ENCODE peak calls at places on chromosomes 7 and 10, in six cellular contexts. O, T, V, Q, D and M are unnamed samples. For H3K27me3, the result is how much of the 10 kb centered on the place peaks cover.

GRCh38 chr7:79452032-79452494 is 1.4 kb downstream of the MAGI2 start:
- DNase-seq in O (peak), T (peak), V (peak), Q (no peak), D (peak), M (no peak)

GRCh38 chr7:55325371-55325792 is 39.8 kb upstream of the LANCL2 start:
- DNase-seq in O (peak), T (no peak), V (peak), Q (no peak), D (no peak), M (no peak)

GRCh38 chr7:83984076-83984475 is 210.5 kb downstream of the SEMA3A start:
- DNase-seq in O (no peak), T (no peak), V (peak), Q (no peak), D (no peak), M (no peak)

GRCh38 chr7:22718200-22718711 is 8.7 kb upstream of the IL6 start:
- DNase-seq in O (no peak), T (no peak), V (peak), Q (peak), D (no peak), M (no peak)

GRCh38 chr10:32273326-32273725 is 73.6 kb downstream of the EPC1 start:
- DNase-seq in O (no peak), T (no peak), V (no peak), Q (no peak), D (no peak), M (no peak)

GRCh38 chr7:31091926-31092325 is 39.8 kb downstream of the ADCYAP1R1 start:
- DNase-seq in O (no peak), T (no peak), V (no peak), Q (no peak), D (no peak), M (no peak)

GRCh38 chr7:45691155-45691656 is 117.0 kb downstream of the ADCY1 start:
- DNase-seq in O (no peak), T (no peak), V (no peak), Q (no peak), D (peak), M (no peak)

GRCh38 chr7:106283831-106284515 is 810 bp downstream of the NAMPT start:
- DNase-seq in O (peak), T (peak), V (peak), Q (peak), D (peak), M (no peak)

GRCh38 chr7:6640246-6640721 is 3.2 kb downstream of the ZNF316 start:
- DNase-seq in O (no peak), T (no peak), V (peak), Q (peak), D (no peak), M (no peak)

GRCh38 chr7:8057566-8057965 is 89.0 kb downstream of the GLCCI1 start:
- DNase-seq in O (no peak), T (no peak), V (no peak), Q (no peak), D (no peak), M (no peak)

GRCh38 chr10:111560042-111560441 is 483.2 kb downstream of the ADRA2A start:
- DNase-seq in O (no peak), T (no peak), V (no peak), Q (no peak), D (no peak), M (no peak)

DNA sequence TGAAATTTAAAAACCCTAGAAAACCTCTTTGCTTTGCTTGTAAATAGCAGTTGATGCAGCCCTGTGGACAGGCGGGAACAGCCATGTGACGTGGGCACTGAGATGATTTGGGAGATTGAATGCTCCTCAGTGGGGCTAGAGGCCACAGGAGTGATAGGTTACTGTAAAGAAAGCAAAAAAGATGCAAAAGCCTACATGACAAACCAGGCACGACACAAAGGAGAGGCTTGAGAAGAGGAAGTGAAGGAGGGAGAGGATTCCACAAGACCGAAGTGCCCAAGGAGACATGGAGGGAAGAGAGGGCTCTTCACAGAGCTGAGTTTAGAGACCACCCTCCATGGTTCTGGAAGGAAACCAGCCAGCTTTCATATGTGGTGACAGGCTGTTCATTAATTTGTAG is 25.7 kb downstream of the IKZF1 start:
- DNase-seq in O (no peak), T (no peak), V (no peak), Q (peak), D (no peak), M (no peak)
- H3K27me3 ChIP-seq in O (under half), T (under half), V (under half), Q (under half), D (under half), M (under half)

GRCh38 chr10:75508814-75509306 is 77.4 kb downstream of the LRMDA start:
- DNase-seq in O (no peak), T (no peak), V (peak), Q (no peak), D (peak), M (no peak)
- H3K4me3 ChIP-seq in O (no peak), T (no peak), V (no peak), Q (no peak), D (no peak), M (no peak)

GRCh38 chr10:45809829-45810228 is 37.5 kb downstream of the AGAP4 start:
- DNase-seq in O (no peak), T (no peak), V (no peak), Q (no peak), D (no peak), M (no peak)

DNA sequence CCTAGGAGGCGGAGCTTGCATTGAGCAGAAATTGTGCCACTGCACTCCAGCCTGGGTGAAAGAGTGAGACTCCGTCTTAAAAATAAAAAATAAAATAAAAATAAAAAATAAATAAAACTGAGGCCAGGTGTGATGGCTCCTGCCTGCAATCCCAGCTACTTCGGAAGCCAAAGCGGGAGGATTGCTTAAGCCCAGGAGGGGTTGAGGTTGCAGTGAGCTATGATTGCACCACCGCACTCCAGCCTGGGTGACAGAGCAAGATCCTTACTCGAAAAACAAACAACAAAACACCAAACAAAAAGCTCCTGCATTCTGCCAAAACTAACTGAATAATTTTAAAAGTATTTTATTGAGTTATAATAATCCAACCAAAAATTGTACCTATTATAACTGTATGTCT is 36.2 kb downstream of the AGAP4 start:
- DNase-seq in O (no peak), T (no peak), V (no peak), Q (no peak), D (no peak), M (no peak)
- H3K27me3 ChIP-seq in O (under half), T (under half), V (under half), Q (under half), D (under half), M (under half)

DNA sequence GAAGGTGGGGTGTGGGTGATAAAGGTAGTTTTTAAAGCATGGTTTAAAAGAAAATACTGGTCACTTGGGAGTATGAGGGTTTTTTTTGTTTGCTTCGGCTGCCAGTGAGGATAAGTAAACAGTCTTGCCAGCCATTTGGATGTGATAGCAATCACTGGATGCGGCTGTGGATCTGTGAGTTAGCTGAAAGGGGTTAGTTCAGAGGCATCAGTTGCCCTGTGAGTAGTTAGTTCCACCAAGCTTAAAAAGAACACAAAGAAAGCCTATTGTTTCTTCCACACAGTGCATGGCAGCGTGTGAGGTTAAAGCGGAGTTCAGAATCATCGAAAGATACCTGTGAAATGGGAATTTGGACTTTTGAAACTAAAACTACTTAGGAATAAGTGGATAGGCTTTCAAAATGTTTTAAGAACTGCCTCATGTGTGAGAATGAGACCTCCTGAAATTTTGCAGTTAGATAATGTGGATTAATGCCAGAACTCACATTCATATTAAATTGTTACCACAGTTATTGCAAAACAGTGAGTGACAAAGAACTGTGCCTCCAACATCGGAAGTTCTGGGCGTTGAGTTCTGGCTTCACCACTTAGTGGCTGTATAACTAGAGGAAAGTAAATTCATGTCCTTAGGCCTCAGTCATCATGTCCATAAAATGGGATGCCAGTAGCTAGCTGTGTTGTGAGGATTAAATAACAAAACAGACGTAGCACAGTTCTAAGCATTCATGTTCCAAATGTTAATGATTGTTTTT is 31.2 kb downstream of the KIAA1217 start:
- DNase-seq in O (no peak), T (no peak), V (no peak), Q (no peak), D (peak), M (no peak)
- H3K4me3 ChIP-seq in O (peak), T (no peak), V (no peak), Q (no peak), D (peak), M (peak)

DNA sequence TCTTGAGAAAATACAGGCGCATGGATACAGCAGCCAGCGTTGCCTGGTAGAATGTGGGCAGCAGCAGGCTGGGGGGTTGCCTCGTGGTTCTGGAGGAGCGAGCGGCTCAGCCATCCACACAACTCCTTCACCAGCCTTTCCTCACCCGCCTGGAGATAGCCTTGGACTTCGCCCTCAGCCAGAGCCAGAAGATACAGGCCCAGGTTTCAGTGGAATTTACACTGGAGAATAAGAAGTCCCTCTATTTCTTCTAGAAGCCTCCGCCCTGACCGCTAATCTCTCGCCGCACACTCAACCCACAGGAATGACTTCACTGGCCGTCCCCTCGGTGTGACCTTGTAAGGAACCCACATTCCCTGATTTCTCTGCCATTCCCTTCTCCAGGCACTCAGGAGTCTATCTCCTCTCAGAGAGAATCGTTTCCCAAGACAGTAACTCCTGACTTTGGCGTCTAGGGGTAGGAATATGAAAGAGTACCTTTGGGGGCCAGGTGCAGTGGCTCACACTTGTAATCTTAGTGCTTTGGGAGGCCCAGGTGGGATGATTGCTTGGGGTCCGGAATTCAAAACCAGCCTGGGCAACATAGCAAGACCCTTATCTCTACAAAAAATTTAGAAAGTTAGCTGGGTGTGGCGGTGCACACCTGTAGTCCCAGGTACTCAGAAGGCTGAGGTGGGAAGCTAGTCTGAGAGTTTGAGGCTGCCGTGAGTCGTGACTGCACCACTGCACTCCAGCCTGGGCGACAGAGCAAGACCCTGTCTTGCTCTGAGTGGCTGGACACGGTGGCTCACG is 52.0 kb upstream of the ECHDC3 start:
- DNase-seq in O (no peak), T (no peak), V (peak), Q (no peak), D (no peak), M (no peak)
- H3K27me3 ChIP-seq in O (under half), T (under half), V (under half), Q (under half), D (under half), M (under half)

GRCh38 chr7:28903779-28904538 is 54.2 kb downstream of the TRIL start:
- DNase-seq in O (no peak), T (no peak), V (no peak), Q (no peak), D (no peak), M (no peak)
- H3K4me3 ChIP-seq in O (no peak), T (no peak), V (peak), Q (no peak), D (no peak), M (peak)

DNA sequence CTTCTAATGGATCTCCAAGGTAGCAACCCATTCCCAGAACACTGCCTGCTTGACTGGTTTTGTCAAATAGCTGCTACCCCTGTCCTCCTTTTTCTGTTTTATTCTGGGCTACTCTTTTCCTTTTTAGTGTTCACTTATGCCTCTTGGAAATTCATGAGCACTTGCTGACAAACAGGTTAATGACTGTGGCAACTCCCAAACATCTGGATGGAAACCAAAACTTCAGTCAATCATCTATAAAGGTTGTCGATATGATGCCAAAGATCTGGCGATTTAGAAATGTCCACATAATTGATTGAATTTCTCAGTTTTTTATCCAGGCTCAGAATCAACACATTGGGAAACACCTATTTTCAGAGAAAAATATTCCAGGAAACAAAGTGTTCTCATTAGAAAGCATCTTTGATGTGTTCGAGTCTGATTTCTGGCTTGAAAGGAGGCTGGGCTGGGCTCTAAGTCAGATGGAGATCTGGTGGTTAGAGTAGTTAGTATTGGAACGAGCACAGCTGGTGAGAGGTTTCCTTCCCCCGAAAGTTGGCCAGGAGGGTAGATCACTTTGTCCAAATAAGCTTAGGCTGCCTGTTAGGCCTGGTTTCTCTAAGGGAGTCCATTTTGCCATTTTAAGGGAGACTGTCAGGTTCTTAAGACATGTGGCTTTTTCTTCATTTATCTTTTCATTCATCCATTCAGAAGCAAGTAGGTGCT is 17.8 kb downstream of the PAX2 start:
- DNase-seq in O (no peak), T (no peak), V (no peak), Q (no peak), D (no peak), M (no peak)
- H3K27me3 ChIP-seq in O (under half), T (under half), V (under half), Q (under half), D (half or more), M (under half)

GRCh38 chr7:143384148-143384547 is 3.0 kb downstream of the ZYX start:
- DNase-seq in O (no peak), T (no peak), V (peak), Q (no peak), D (no peak), M (no peak)
- H3K4me3 ChIP-seq in O (peak), T (no peak), V (peak), Q (no peak), D (no peak), M (peak)

GRCh38 chr10:70458329-70459060 is 17.0 kb upstream of the NODAL start:
- DNase-seq in O (peak), T (peak), V (peak), Q (no peak), D (peak), M (no peak)

GRCh38 chr10:70461397-70462348 is 16.9 kb upstream of the PALD1 start:
- DNase-seq in O (no peak), T (no peak), V (peak), Q (peak), D (peak), M (no peak)

GRCh38 chr10:70459061-70459770 is 17.7 kb upstream of the NODAL start:
- DNase-seq in O (no peak), T (no peak), V (no peak), Q (no peak), D (no peak), M (no peak)

GRCh38 chr10:70457759-70458305 is 16.4 kb upstream of the NODAL start:
- DNase-seq in O (no peak), T (no peak), V (no peak), Q (no peak), D (no peak), M (no peak)

DNA sequence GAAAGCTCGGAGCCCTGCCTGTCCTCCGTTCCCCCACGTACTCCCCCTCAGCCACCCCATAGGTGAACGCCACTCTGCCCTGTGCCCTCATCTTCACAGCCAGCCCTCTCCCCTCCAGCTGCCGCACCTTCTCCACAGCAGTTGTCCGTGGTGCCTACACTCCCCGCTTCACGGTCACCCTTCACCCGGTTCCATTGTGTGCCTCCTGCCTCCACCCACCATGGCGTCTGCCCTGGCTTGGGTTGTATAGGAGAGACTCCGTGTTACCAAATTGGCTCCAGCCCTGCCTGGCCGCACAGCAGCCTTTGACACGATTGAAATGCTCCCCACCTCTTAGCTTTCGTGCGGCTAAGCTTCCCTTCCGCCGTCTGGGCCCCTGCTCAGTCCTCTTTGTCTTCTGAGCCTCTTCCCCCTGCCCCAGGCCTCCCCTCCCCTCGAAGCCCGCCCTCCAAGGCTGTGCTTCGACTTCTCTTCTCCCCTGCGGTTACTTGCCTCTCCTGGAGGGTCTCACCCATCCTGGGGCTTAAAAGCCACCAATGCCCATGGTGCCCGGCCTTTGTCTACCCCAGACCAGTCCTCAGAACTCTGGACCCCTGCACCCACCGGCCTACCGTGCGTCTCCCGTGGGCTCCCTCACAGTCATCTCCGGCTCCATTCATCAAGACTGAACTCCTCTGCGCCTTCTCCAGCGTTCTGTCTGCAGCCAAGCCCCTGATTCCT is 18.4 kb upstream of the NODAL start:
- DNase-seq in O (no peak), T (no peak), V (no peak), Q (no peak), D (no peak), M (no peak)
- H3K27me3 ChIP-seq in O (under half), T (under half), V (under half), Q (under half), D (under half), M (under half)

GRCh38 chr7:27144799-27145166 is 1.3 kb upstream of the HOXA5 start:
- DNase-seq in O (no peak), T (no peak), V (no peak), Q (no peak), D (no peak), M (no peak)
- H3K4me3 ChIP-seq in O (no peak), T (no peak), V (peak), Q (no peak), D (no peak), M (no peak)